ENCODE peak calls at places on chromosomes 11 and 22, in five cellular contexts. One of them, this sample, is unnamed.

GRCh38 chr22:19057999-19058491 is 64.2 kb downstream of the DGCR2 start:
- DNase-seq in foreskin fibroblast: no peak
- DNase-seq in GM12878: no peak
- DNase-seq in A549: no peak
- DNase-seq in lung: no peak
- DNase-seq in this sample: no peak

GRCh38 chr11:70556884-70557741 is 158.8 kb downstream of the CTTN start:
- DNase-seq in foreskin fibroblast: peak; percentile 13
- DNase-seq in GM12878: no peak
- DNase-seq in A549: no peak
- DNase-seq in lung: no peak
- DNase-seq in this sample: no peak

GRCh38 chr11:116033931-116034553 is 529.8 kb upstream of the CADM1 start:
- DNase-seq in foreskin fibroblast: no peak
- DNase-seq in GM12878: no peak
- DNase-seq in A549: no peak
- DNase-seq in lung: peak; percentile 57
- DNase-seq in this sample: no peak

GRCh38 chr11:1303196-1303821 is 6.1 kb downstream of the TOLLIP start:
- DNase-seq in foreskin fibroblast: peak; percentile 25
- DNase-seq in GM12878: no peak
- DNase-seq in A549: no peak
- DNase-seq in lung: peak; percentile 29
- DNase-seq in this sample: no peak

GRCh38 chr11:67027943-67028542 is 5.1 kb downstream of the SYT12 start:
- DNase-seq in foreskin fibroblast: no peak
- DNase-seq in GM12878: peak; percentile 53
- DNase-seq in A549: no peak
- DNase-seq in lung: no peak
- DNase-seq in this sample: peak; percentile 49

GRCh38 chr11:43904737-43905515 is 24.3 kb downstream of the ALKBH3 start:
- DNase-seq in foreskin fibroblast: peak; percentile 54
- DNase-seq in GM12878: no peak
- DNase-seq in A549: no peak
- DNase-seq in lung: no peak
- DNase-seq in this sample: no peak

GRCh38 chr22:39938509-39938908 is 21.7 kb upstream of the TMA7B start:
- DNase-seq in foreskin fibroblast: no peak
- DNase-seq in GM12878: no peak
- DNase-seq in A549: no peak
- DNase-seq in lung: no peak
- DNase-seq in this sample: no peak

GRCh38 chr11:12813371-12814225 is 139.4 kb downstream of the TEAD1 start:
- DNase-seq in foreskin fibroblast: peak; percentile 83
- DNase-seq in GM12878: no peak
- DNase-seq in A549: peak; percentile 61
- DNase-seq in lung: no peak
- DNase-seq in this sample: no peak

GRCh38 chr11:62145261-62145871 is 21.6 kb downstream of the INCENP start:
- DNase-seq in foreskin fibroblast: no peak
- DNase-seq in GM12878: no peak
- DNase-seq in A549: no peak
- DNase-seq in lung: no peak
- DNase-seq in this sample: no peak

DNA sequence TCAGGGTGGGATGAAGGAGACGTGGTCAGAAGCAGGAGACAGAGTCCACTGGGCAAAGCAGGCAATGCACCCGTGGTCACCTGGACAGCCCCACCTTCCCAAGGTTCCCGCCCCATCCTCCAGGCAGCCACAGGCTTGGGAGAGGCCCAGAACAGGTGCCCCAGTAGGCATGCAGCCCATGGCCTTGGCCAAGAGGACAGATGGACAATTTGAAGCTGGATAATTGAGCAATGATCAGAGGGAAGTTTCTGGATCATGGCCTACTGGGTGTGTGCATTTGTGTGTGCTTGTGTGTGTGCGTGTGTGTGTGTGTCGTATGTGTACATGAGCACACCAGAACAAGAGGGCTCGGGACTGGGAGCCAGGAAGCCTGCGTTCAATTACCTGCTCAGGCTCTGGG is 20.4 kb downstream of the ELFN2 start:
- DNase-seq in foreskin fibroblast: peak; percentile 18
- DNase-seq in GM12878: no peak
- DNase-seq in A549: no peak
- DNase-seq in lung: peak; percentile 60
- DNase-seq in this sample: no peak
- H3K4me3 ChIP-seq in foreskin fibroblast: no peak overlapping the region
- H3K4me3 ChIP-seq in GM12878: no peak overlapping the region
- H3K4me3 ChIP-seq in A549: no peak overlapping the region
- H3K4me3 ChIP-seq in lung: no peak overlapping the region
- H3K4me3 ChIP-seq in this sample: no peak overlapping the region

GRCh38 chr11:60208951-60209350 is 26.1 kb upstream of the MS4A6A start:
- DNase-seq in foreskin fibroblast: no peak
- DNase-seq in GM12878: no peak
- DNase-seq in A549: no peak
- DNase-seq in lung: no peak
- DNase-seq in this sample: no peak
- TF ChIP-seq CTCF in foreskin fibroblast: no peak
- TF ChIP-seq CTCF in GM12878: no peak
- TF ChIP-seq CTCF in A549: no peak
- TF ChIP-seq CTCF in lung: no peak
- TF ChIP-seq CTCF in this sample: no peak

DNA sequence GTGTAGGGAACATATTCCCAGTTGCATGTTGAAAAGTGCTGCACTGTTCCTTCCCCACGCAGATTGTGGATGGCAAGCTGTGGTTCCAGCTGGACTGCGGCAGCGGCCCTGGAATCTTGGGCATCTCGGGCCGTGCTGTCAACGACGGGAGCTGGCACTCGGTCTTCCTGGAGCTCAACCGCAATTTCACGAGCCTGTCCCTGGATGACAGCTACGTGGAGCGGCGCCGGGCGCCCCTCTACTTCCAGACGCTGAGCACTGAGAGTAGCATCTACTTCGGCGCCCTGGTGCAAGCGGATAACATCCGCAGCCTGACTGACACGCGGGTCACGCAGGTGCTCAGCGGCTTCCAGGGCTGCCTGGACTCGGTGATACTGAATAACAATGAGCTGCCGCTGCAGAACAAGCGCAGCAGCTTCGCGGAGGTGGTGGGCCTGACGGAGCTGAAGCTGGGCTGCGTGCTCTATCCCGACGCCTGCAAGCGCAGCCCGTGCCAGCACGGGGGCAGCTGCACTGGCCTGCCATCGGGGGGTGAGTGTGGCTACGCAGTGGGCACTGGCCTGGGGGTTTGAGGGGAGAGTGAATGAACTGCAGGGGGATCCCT is 102.7 kb upstream of the MTNR1B start:
- DNase-seq in foreskin fibroblast: no peak
- DNase-seq in GM12878: no peak
- DNase-seq in A549: no peak
- DNase-seq in lung: no peak
- DNase-seq in this sample: no peak
- H3K4me3 ChIP-seq in foreskin fibroblast: no peak overlapping the region
- H3K4me3 ChIP-seq in GM12878: no peak overlapping the region
- H3K4me3 ChIP-seq in A549: no peak overlapping the region
- H3K4me3 ChIP-seq in lung: no peak overlapping the region
- H3K4me3 ChIP-seq in this sample: no peak overlapping the region

GRCh38 chr11:130623909-130624668 is 175.6 kb downstream of the ADAMTS15 start:
- DNase-seq in foreskin fibroblast: no peak
- DNase-seq in GM12878: no peak
- DNase-seq in A549: no peak
- DNase-seq in lung: no peak
- DNase-seq in this sample: no peak
- TF ChIP-seq CTCF in foreskin fibroblast: no peak
- TF ChIP-seq CTCF in GM12878: no peak
- TF ChIP-seq CTCF in A549: no peak
- TF ChIP-seq CTCF in lung: no peak
- TF ChIP-seq CTCF in this sample: no peak

GRCh38 chr22:47090591-47091240 is 328.3 kb downstream of the TBC1D22A start:
- DNase-seq in foreskin fibroblast: peak; percentile 53
- DNase-seq in GM12878: no peak
- DNase-seq in A549: no peak
- DNase-seq in lung: no peak
- DNase-seq in this sample: no peak
- H3K4me3 ChIP-seq in foreskin fibroblast: peak overlapping the region; percentile 61
- H3K4me3 ChIP-seq in GM12878: no peak overlapping the region
- H3K4me3 ChIP-seq in A549: no peak overlapping the region
- H3K4me3 ChIP-seq in lung: no peak overlapping the region
- H3K4me3 ChIP-seq in this sample: no peak overlapping the region

GRCh38 chr11:45166604-45166897 is 20.1 kb downstream of the PRDM11 start:
- DNase-seq in foreskin fibroblast: no peak
- DNase-seq in GM12878: no peak
- DNase-seq in A549: no peak
- DNase-seq in lung: no peak
- DNase-seq in this sample: no peak
- TF ChIP-seq CTCF in foreskin fibroblast: no peak
- TF ChIP-seq CTCF in GM12878: no peak
- TF ChIP-seq CTCF in A549: no peak
- TF ChIP-seq CTCF in lung: no peak
- TF ChIP-seq CTCF in this sample: no peak

DNA sequence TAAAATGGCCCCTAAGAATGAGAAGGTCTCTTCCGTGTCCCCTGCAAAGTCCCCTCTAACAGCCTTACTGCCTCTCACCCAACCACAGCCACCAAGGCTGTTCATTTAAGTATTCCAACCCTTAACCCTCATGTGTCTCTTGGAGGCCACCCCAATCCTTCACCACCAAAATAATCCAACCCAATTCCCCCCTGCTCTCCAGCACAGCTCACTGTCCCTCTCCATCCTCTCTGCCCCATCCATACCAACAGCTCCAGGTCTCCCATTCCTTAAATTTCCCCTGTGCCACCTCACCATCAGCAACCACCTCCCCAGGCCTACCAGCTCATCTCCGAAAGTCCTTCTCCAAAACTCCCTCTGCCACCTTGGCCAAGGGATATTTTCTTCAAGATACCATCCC is 1.4 kb downstream of the FAM168A start:
- DNase-seq in foreskin fibroblast: no peak
- DNase-seq in GM12878: no peak
- DNase-seq in A549: no peak
- DNase-seq in lung: no peak
- DNase-seq in this sample: no peak
- H3K4me3 ChIP-seq in foreskin fibroblast: peak overlapping the region; percentile 89
- H3K4me3 ChIP-seq in GM12878: peak overlapping the region; percentile 77
- H3K4me3 ChIP-seq in A549: no peak overlapping the region
- H3K4me3 ChIP-seq in lung: no peak overlapping the region
- H3K4me3 ChIP-seq in this sample: peak overlapping the region; percentile 71

DNA sequence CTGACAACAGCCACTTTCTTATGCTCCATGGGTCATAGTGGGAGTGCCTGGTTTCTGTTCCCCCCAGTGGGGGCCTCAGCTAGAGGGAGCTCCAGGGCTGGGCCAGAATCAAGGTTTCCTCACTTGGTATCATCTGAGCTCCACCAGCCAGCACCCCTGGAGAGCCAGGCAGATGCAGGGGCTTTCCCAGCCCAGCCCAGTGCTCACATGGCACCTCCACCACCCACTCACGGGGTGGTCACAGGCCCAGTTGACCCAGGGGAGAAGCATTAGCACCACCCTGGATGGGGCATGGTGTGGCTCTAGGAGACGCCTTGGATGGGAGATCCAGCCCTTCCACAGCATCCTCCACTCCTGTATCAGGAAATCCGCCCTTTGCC is 24.1 kb upstream of the WNT7B start:
- DNase-seq in foreskin fibroblast: no peak
- DNase-seq in GM12878: no peak
- DNase-seq in A549: no peak
- DNase-seq in lung: no peak
- DNase-seq in this sample: no peak
- TF ChIP-seq CTCF in foreskin fibroblast: peak; percentile 4
- TF ChIP-seq CTCF in GM12878: no peak
- TF ChIP-seq CTCF in A549: no peak
- TF ChIP-seq CTCF in lung: no peak
- TF ChIP-seq CTCF in this sample: peak; percentile 17

GRCh38 chr11:83035070-83035854 is 36.4 kb downstream of the RAB30 start:
- DNase-seq in foreskin fibroblast: peak; percentile 62
- DNase-seq in GM12878: no peak
- DNase-seq in A549: no peak
- DNase-seq in lung: no peak
- DNase-seq in this sample: no peak

GRCh38 chr11:83033972-83034672 is 37.6 kb downstream of the RAB30 start:
- DNase-seq in foreskin fibroblast: peak; percentile 95
- DNase-seq in GM12878: no peak
- DNase-seq in A549: no peak
- DNase-seq in lung: no peak
- DNase-seq in this sample: no peak

GRCh38 chr11:83034673-83035014 is 37.1 kb downstream of the RAB30 start:
- DNase-seq in foreskin fibroblast: no peak
- DNase-seq in GM12878: no peak
- DNase-seq in A549: no peak
- DNase-seq in lung: no peak
- DNase-seq in this sample: no peak

GRCh38 chr11:83036701-83037100 is 35.0 kb downstream of the RAB30 start:
- DNase-seq in foreskin fibroblast: no peak
- DNase-seq in GM12878: no peak
- DNase-seq in A549: no peak
- DNase-seq in lung: no peak
- DNase-seq in this sample: no peak

GRCh38 chr11:83033367-83033766 is 38.3 kb downstream of the RAB30 start:
- DNase-seq in foreskin fibroblast: no peak
- DNase-seq in GM12878: no peak
- DNase-seq in A549: no peak
- DNase-seq in lung: no peak
- DNase-seq in this sample: no peak
- H3K4me3 ChIP-seq in foreskin fibroblast: peak overlapping the region; percentile 34
- H3K4me3 ChIP-seq in GM12878: no peak overlapping the region
- H3K4me3 ChIP-seq in A549: no peak overlapping the region
- H3K4me3 ChIP-seq in lung: no peak overlapping the region
- H3K4me3 ChIP-seq in this sample: no peak overlapping the region